ENCODE peak calls at places on chromosomes 2 and 18, in ten cellular contexts. Z is activated CD4-positive, alpha-beta T cell treated with anti-CD3 and anti-CD28 coated beads, Interleukin-2, amount 50 U/mL, for 4 hours; L is naive thymus-derived CD4-positive, alpha-beta T cell; G is A172; R is central memory CD4-positive, alpha-beta T cell; T is H9; S is activated naive CD4-positive, alpha-beta T cell; V is CD4-positive, alpha-beta T cell; C is stimulated activated CD4-positive, alpha-beta T cell treated with anti-CD3 and anti-CD28 coated beads, Interleukin-15, amount 100 ng/mL, for 24 hours; Q is Karpas-422. H is an unnamed sample.

GRCh38 chr2:40466926-40467325 is 15.0 kb upstream of the SLC8A1 start:
- DNase-seq in Z (no peak), L (no peak), G (no peak), R (no peak), T (no peak), S (no peak), V (no peak), C (no peak), Q (no peak), H (no peak)

GRCh38 chr2:119407430-119408220 is 24.0 kb upstream of the TMEM37 start:
- DNase-seq in Z (no peak), L (peak), G (peak), R (peak), T (peak), S (no peak), V (no peak), C (peak), Q (peak), H (peak)

GRCh38 chr2:146135245-146135644 is 1615.3 kb upstream of the ZEB2 start:
- DNase-seq in Z (no peak), L (no peak), G (no peak), R (no peak), T (no peak), S (no peak), V (no peak), C (no peak), Q (no peak), H (no peak)

GRCh38 chr2:160256511-160256910 is 56.4 kb upstream of the ITGB6 start:
- DNase-seq in Z (no peak), L (no peak), G (peak), R (no peak), T (no peak), S (no peak), V (no peak), C (no peak), Q (no peak), H (no peak)

GRCh38 chr18:3061581-3062416 is 48.9 kb upstream of the LPIN2 start:
- DNase-seq in Z (peak), L (peak), G (no peak), R (peak), T (no peak), S (no peak), V (no peak), C (peak), Q (no peak), H (peak)

GRCh38 chr2:234864518-234864917 is 87.3 kb upstream of the SH3BP4 start:
- DNase-seq in Z (no peak), L (no peak), G (no peak), R (no peak), T (no peak), S (no peak), V (no peak), C (no peak), Q (no peak), H (no peak)

GRCh38 chr18:46097378-46097852 is 681 bp downstream of the ATP5F1A start:
- DNase-seq in Z (no peak), L (peak), G (no peak), R (peak), T (no peak), S (no peak), V (no peak), C (no peak), Q (no peak), H (peak)

GRCh38 chr18:50232419-50232818 is 33.9 kb downstream of the CFAP53 start:
- DNase-seq in Z (no peak), L (no peak), G (no peak), R (no peak), T (no peak), S (no peak), V (no peak), C (no peak), Q (no peak), H (no peak)

GRCh38 chr2:230348792-230349191 is 21.8 kb downstream of the SP140L start:
- DNase-seq in Z (no peak), L (no peak), G (no peak), R (no peak), T (no peak), S (no peak), V (no peak), C (no peak), Q (no peak), H (no peak)

GRCh38 chr2:37180006-37180639 is 8.3 kb downstream of the SULT6B1 start:
- DNase-seq in Z (no peak), L (no peak), G (no peak), R (no peak), T (no peak), S (no peak), V (no peak), C (no peak), Q (peak), H (no peak)

GRCh38 chr2:240644859-240645301 is 19.6 kb downstream of the GPR35 start:
- DNase-seq in Z (no peak), L (no peak), G (no peak), R (no peak), T (peak), S (no peak), V (no peak), C (no peak), Q (no peak), H (no peak)

GRCh38 chr2:236016496-236016895 is 151.7 kb downstream of the GBX2 start:
- DNase-seq in Z (no peak), L (no peak), G (no peak), R (no peak), T (no peak), S (no peak), V (no peak), C (no peak), Q (no peak), H (no peak)

GRCh38 chr2:225124311-225124832 is 82.1 kb upstream of the DOCK10 start:
- DNase-seq in Z (no peak), L (no peak), G (no peak), R (no peak), T (no peak), S (no peak), V (no peak), C (no peak), Q (no peak), H (no peak)

GRCh38 chr18:54277899-54278298 is 8.6 kb downstream of the POLI start:
- DNase-seq in Z (no peak), L (no peak), G (no peak), R (no peak), T (no peak), S (no peak), V (no peak), C (no peak), Q (peak), H (no peak)

GRCh38 chr18:69686861-69687260 is 260.8 kb downstream of the CD226 start:
- DNase-seq in Z (no peak), L (no peak), G (no peak), R (no peak), T (no peak), S (no peak), V (no peak), C (no peak), Q (no peak), H (no peak)

GRCh38 chr18:55268146-55268545 is 308.9 kb upstream of the CCDC68 start:
- DNase-seq in Z (no peak), L (no peak), G (peak), R (no peak), T (no peak), S (no peak), V (no peak), C (no peak), Q (no peak), H (no peak)

GRCh38 chr2:109422071-109422757 is 191.6 kb downstream of the SEPTIN10 start:
- DNase-seq in Z (no peak), L (no peak), G (no peak), R (no peak), T (no peak), S (no peak), V (no peak), C (no peak), Q (no peak), H (no peak)

GRCh38 chr2:128414351-128414750 is 95.7 kb upstream of the HS6ST1 start:
- DNase-seq in Z (no peak), L (no peak), G (no peak), R (no peak), T (peak), S (no peak), V (no peak), C (no peak), Q (no peak), H (peak)

GRCh38 chr2:157744571-157745076 is 116.0 kb upstream of the ACVR1C start:
- DNase-seq in Z (no peak), L (no peak), G (no peak), R (no peak), T (no peak), S (no peak), V (no peak), C (no peak), Q (no peak), H (no peak)

GRCh38 chr2:240930096-240930630 is 24.0 kb downstream of the CROCC2 start:
- DNase-seq in Z (no peak), L (no peak), G (no peak), R (no peak), T (peak), S (no peak), V (no peak), C (no peak), Q (no peak), H (no peak)

GRCh38 chr2:157759855-157760254 is 116.3 kb downstream of the ACVR1 start:
- DNase-seq in Z (no peak), L (no peak), G (no peak), R (no peak), T (no peak), S (no peak), V (no peak), C (no peak), Q (no peak), H (no peak)

GRCh38 chr18:7608174-7608550 is 41.0 kb downstream of the PTPRM start:
- DNase-seq in Z (no peak), L (no peak), G (no peak), R (no peak), T (no peak), S (no peak), V (no peak), C (no peak), Q (no peak), H (no peak)

GRCh38 chr18:25587545-25587944 is 235.6 kb upstream of the ZNF521 start:
- DNase-seq in Z (no peak), L (no peak), G (no peak), R (no peak), T (no peak), S (no peak), V (no peak), C (no peak), Q (no peak), H (no peak)

GRCh38 chr2:237687666-237688065 is 60.3 kb downstream of the LRRFIP1 start:
- DNase-seq in Z (peak), L (peak), G (peak), R (peak), T (no peak), S (peak), V (peak), C (peak), Q (no peak), H (no peak)

H was measured in DND-41.